ENCODE peak calls at places on chromosomes 2 and 18, in four cellular contexts. One of them, this sample, is unnamed.

GRCh38 chr18:56233595-56233994 is 404.8 kb downstream of the TXNL1 start:
- DNase-seq in GM12891: no peak
- DNase-seq in K562: no peak
- DNase-seq in GM12878: no peak
- DNase-seq in this sample: no peak

GRCh38 chr2:152171733-152172132 is 3.8 kb downstream of the STAM2 start:
- DNase-seq in GM12878: no peak
- DNase-seq in GM12891: no peak
- DNase-seq in K562: no peak
- DNase-seq in this sample: no peak

GRCh38 chr2:215618145-215618544 is 182.3 kb upstream of the FN1 start:
- DNase-seq in K562: no peak
- DNase-seq in GM12891: no peak
- DNase-seq in GM12878: no peak
- DNase-seq in this sample: no peak

GRCh38 chr2:184558713-184559464 is 39.4 kb upstream of the ZNF804A start:
- DNase-seq in K562: no peak
- DNase-seq in GM12878: no peak
- DNase-seq in GM12891: no peak
- DNase-seq in this sample: no peak

GRCh38 chr2:135948642-135949355 is 36.6 kb downstream of the DARS1 start:
- DNase-seq in K562: peak; percentile 18
- DNase-seq in GM12891: no peak
- DNase-seq in GM12878: no peak
- DNase-seq in this sample: no peak

GRCh38 chr2:240689975-240690374 is 1.7 kb upstream of the AQP12A start:
- DNase-seq in GM12891: no peak
- DNase-seq in GM12878: no peak
- DNase-seq in K562: no peak
- DNase-seq in this sample: no peak

GRCh38 chr2:26685312-26685711 is 7.2 kb upstream of the KCNK3 start:
- DNase-seq in GM12878: no peak
- DNase-seq in GM12891: no peak
- DNase-seq in K562: no peak
- DNase-seq in this sample: no peak

GRCh38 chr2:187711122-187711521 is 156.9 kb upstream of the TFPI start:
- DNase-seq in GM12891: no peak
- DNase-seq in K562: no peak
- DNase-seq in GM12878: no peak
- DNase-seq in this sample: no peak

GRCh38 chr18:8208716-8209115 is 400.5 kb upstream of the RAB12 start:
- DNase-seq in GM12878: no peak
- DNase-seq in GM12891: no peak
- DNase-seq in K562: no peak
- DNase-seq in this sample: no peak

DNA sequence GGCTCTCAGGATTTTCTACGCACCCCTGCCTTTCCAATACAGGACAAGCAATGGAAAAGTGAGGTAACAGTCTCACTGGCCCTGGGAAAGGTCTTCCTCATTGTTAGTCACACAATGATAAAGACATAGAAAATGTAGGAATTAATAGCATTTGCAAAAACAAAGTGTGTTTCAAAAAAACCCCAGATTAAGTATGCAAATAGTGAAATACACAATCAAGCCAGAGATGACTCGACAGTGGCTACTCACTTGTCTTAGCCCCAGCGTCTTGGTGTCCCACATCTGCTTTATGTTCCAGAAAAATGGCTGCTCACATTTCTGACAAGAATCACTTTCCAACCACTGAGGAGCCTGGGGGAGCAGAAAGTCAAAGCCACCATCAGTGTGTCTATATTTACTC is 47.0 kb upstream of the AP1S3 start:
- DNase-seq in GM12891: peak; percentile 25
- DNase-seq in GM12878: peak; percentile 47
- DNase-seq in K562: no peak
- DNase-seq in this sample: no peak
- TF ChIP-seq SPI1 in GM12891: peak; percentile 53
- TF ChIP-seq SPI1 in GM12878: peak; percentile 64
- TF ChIP-seq SPI1 in K562: no peak
- TF ChIP-seq SPI1 in this sample: no peak

GRCh38 chr2:196592331-196592911 is 47.1 kb upstream of the CCDC150 start:
- DNase-seq in GM12891: peak; percentile 10
- DNase-seq in K562: no peak
- DNase-seq in GM12878: no peak
- DNase-seq in this sample: peak; percentile 1
- TF ChIP-seq SPI1 in GM12891: no peak
- TF ChIP-seq SPI1 in K562: no peak
- TF ChIP-seq SPI1 in GM12878: no peak
- TF ChIP-seq SPI1 in this sample: no peak

GRCh38 chr2:67842375-67842959 is 220.3 kb downstream of the C1D start:
- DNase-seq in GM12891: no peak
- DNase-seq in GM12878: no peak
- DNase-seq in K562: no peak
- DNase-seq in this sample: no peak

GRCh38 chr2:67848551-67848950 is 214.3 kb downstream of the C1D start:
- DNase-seq in K562: no peak
- DNase-seq in GM12878: no peak
- DNase-seq in GM12891: no peak
- DNase-seq in this sample: no peak

GRCh38 chr2:67845557-67846114 is 217.2 kb downstream of the C1D start:
- DNase-seq in GM12878: no peak
- DNase-seq in GM12891: no peak
- DNase-seq in K562: no peak
- DNase-seq in this sample: no peak

GRCh38 chr2:67844024-67844540 is 218.7 kb downstream of the C1D start:
- DNase-seq in K562: no peak
- DNase-seq in GM12891: no peak
- DNase-seq in GM12878: no peak
- DNase-seq in this sample: no peak

GRCh38 chr2:67846341-67847070 is 216.3 kb downstream of the C1D start:
- DNase-seq in GM12878: no peak
- DNase-seq in K562: peak; percentile 69
- DNase-seq in GM12891: peak; percentile 31
- DNase-seq in this sample: peak; percentile 47
- TF ChIP-seq SPI1 in GM12878: no peak
- TF ChIP-seq SPI1 in K562: no peak
- TF ChIP-seq SPI1 in GM12891: no peak
- TF ChIP-seq SPI1 in this sample: no peak

GRCh38 chr2:42067521-42067920 is 19.7 kb downstream of the PKDCC start:
- DNase-seq in GM12891: no peak
- DNase-seq in GM12878: no peak
- DNase-seq in K562: no peak
- DNase-seq in this sample: no peak
- TF ChIP-seq SPI1 in GM12891: no peak
- TF ChIP-seq SPI1 in GM12878: no peak
- TF ChIP-seq SPI1 in K562: no peak
- TF ChIP-seq SPI1 in this sample: no peak

GRCh38 chr2:201127570-201127969 is 11.6 kb downstream of the CFLAR start:
- DNase-seq in GM12878: no peak
- DNase-seq in K562: no peak
- DNase-seq in GM12891: no peak
- DNase-seq in this sample: no peak
- TF ChIP-seq SPI1 in GM12878: no peak
- TF ChIP-seq SPI1 in K562: no peak
- TF ChIP-seq SPI1 in GM12891: no peak
- TF ChIP-seq SPI1 in this sample: no peak

DNA sequence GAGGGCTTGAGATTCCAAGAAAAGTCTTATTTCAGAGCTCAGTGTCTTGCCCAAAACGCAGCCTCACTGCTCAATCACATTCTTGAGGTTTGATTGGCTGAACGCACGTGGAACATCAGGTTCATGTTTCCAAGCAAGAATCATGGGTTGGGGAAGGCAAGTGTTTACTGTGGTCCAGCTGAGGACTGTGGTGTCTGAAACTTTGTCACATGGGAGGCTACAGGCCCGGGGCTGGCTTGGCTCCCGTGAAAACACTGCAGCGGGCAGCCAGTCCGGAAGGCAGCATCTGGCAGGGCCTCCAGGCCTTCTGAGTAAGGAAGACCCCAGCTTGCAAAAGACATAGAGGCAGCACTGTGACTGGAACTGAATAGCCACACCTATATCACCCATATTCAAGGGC is 84.7 kb downstream of the POLR1A start:
- DNase-seq in K562: no peak
- DNase-seq in GM12878: no peak
- DNase-seq in GM12891: no peak
- DNase-seq in this sample: no peak
- TF ChIP-seq SPI1 in K562: no peak
- TF ChIP-seq SPI1 in GM12878: no peak
- TF ChIP-seq SPI1 in GM12891: no peak
- TF ChIP-seq SPI1 in this sample: no peak

GRCh38 chr2:142930835-142931398 is 53.5 kb downstream of the KYNU start:
- DNase-seq in GM12891: no peak
- DNase-seq in K562: peak; percentile 39
- DNase-seq in GM12878: no peak
- DNase-seq in this sample: no peak
- TF ChIP-seq SPI1 in GM12891: no peak
- TF ChIP-seq SPI1 in K562: peak; percentile 15
- TF ChIP-seq SPI1 in GM12878: no peak
- TF ChIP-seq SPI1 in this sample: no peak

GRCh38 chr2:114550364-114550763 is 107.9 kb downstream of the DPP10 start:
- DNase-seq in K562: no peak
- DNase-seq in GM12878: no peak
- DNase-seq in GM12891: no peak
- DNase-seq in this sample: no peak

GRCh38 chr2:114546511-114546910 is 104.1 kb downstream of the DPP10 start:
- DNase-seq in K562: no peak
- DNase-seq in GM12891: no peak
- DNase-seq in GM12878: no peak
- DNase-seq in this sample: no peak

GRCh38 chr2:114548151-114548550 is 105.7 kb downstream of the DPP10 start:
- DNase-seq in GM12878: no peak
- DNase-seq in K562: no peak
- DNase-seq in GM12891: no peak
- DNase-seq in this sample: no peak

DNA sequence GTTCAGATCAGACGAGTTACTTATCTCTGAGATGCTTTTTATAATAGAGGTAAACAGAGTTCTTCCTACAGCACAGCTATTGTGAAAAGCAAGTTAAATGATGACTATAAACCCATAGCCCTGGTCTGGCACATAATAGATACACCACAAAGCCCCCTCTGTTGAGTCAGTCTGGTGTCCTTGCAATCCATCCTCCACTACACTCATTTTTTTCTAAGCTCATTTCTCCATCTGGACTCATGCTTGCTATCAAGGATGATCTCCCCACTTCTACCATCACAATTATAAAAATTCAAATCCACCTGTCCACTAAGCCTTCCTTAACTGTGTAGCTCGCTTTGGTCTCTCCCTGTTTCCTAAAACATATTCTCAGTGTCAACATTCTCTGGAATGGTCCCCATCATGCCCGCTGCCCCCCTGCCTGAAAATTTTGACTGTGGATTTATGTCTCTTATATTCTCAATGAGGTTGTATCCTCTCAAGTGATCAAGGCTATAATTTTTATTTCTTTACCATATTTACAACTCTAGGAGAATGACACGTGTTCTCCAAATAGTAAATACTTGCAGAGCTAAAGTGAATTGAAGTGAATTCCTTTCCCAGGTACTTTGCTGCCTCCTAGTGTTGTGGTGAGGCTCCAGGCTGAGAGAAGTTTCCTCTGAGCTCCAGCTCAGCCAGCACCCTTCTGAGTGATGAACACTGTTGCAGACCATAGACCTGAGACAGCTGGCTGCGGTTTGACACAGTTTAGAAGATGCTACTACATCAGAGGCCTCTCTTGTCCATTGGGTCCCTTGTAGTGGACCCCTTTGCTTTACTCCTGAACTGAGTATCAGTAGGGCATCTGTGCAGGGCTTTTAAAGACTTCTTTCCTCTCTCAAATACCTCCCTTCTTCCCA is 108.7 kb downstream of the DPP10 start:
- DNase-seq in GM12878: no peak
- DNase-seq in GM12891: peak; percentile 10
- DNase-seq in K562: no peak
- DNase-seq in this sample: peak; percentile 1
- TF ChIP-seq SPI1 in GM12878: no peak
- TF ChIP-seq SPI1 in GM12891: no peak
- TF ChIP-seq SPI1 in K562: no peak
- TF ChIP-seq SPI1 in this sample: no peak

GRCh38 chr2:127193948-127194267 is 26.2 kb downstream of the CYP27C1 start:
- DNase-seq in GM12891: no peak
- DNase-seq in GM12878: no peak
- DNase-seq in K562: no peak
- DNase-seq in this sample: no peak
- TF ChIP-seq SPI1 in GM12891: no peak
- TF ChIP-seq SPI1 in GM12878: no peak
- TF ChIP-seq SPI1 in K562: no peak
- TF ChIP-seq SPI1 in this sample: no peak

DNA sequence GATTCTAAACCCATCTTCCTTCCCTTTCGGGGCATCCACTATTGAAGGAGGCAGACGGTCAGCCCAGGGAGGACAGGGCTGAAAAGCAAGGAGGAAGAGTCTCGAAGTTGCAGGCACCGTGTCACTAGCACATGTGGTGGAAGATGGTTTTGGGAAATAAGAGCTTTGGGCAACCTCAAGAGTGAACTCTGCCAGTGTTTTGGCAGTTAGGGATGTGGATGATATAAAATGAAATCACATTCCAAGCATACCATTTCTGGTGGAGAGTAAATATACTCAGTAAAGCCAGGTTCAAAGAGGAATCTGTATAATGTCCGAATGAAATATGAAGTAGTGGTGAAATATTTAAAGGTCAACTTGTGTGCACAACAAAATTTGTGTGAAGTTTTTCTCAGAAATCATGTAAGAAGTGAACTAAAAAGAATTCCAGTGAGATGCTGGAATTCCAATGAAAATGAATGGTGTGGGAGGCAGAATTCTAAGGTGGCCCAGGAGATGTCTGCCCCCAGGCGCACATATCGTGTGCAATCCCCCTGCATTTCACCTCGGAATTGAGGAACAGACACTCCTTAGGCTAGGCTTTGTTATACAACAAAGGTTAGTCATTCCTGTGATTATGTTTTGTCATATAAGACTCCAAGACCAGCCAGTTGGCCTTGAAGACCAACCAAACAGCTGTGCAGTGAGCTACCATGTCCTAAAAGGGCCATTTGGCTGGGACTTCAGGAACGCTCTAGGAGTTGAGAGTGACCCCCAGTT is 147.1 kb downstream of the SH3BP4 start:
- DNase-seq in GM12878: no peak
- DNase-seq in GM12891: no peak
- DNase-seq in K562: no peak
- DNase-seq in this sample: no peak
- TF ChIP-seq SPI1 in GM12878: no peak
- TF ChIP-seq SPI1 in GM12891: no peak
- TF ChIP-seq SPI1 in K562: no peak
- TF ChIP-seq SPI1 in this sample: no peak